ENCODE peak calls at places on chromosome 20, in six cellular contexts. Y, Z, I, U, C and W are unnamed samples.

GRCh38 chr20:17878912-17879602 is 89.5 kb downstream of the SNX5 start:
- DNase-seq in I (no peak), Z (no peak), U (no peak), Y (no peak), C (no peak), W (no peak)

GRCh38 chr20:46568570-46569129 is 18.2 kb upstream of the OCSTAMP start:
- DNase-seq in Z (no peak), I (no peak), C (no peak), Y (no peak), U (peak; percentile 28), W (peak; percentile 72)

GRCh38 chr20:298755-299391 is 1.5 kb downstream of the ZCCHC3 start:
- DNase-seq in Y (no peak), Z (no peak), C (no peak), U (peak; percentile 20), I (no peak), W (no peak)

GRCh38 chr20:17228624-17229061 is 1.8 kb downstream of the PCSK2 start:
- DNase-seq in C (peak; percentile 76), I (peak; percentile 60), Z (peak; percentile 61), U (no peak), Y (no peak), W (no peak)

GRCh38 chr20:38692436-38693411 is 31.6 kb upstream of the SLC32A1 start:
- DNase-seq in U (peak; percentile 70), Y (peak; percentile 94), Z (peak; percentile 79), C (peak; percentile 90), I (peak; percentile 89), W (peak; percentile 64)

GRCh38 chr20:24576447-24576846 is 107.0 kb downstream of the SYNDIG1 start:
- DNase-seq in I (no peak), Z (no peak), U (no peak), C (no peak), Y (no peak), W (no peak)

GRCh38 chr20:32018269-32019155 is 8.3 kb downstream of the CCM2L start:
- DNase-seq in C (peak; percentile 99), Y (peak; percentile 71), I (peak; percentile 93), U (no peak), Z (peak; percentile 96), W (no peak)

GRCh38 chr20:24470031-24470781 is 777 bp downstream of the SYNDIG1 start:
- DNase-seq in Y (peak; percentile 42), U (no peak), Z (peak; percentile 54), C (peak; percentile 82), I (peak; percentile 71), W (no peak)

GRCh38 chr20:38791940-38792339 is 13.6 kb upstream of the PPP1R16B start:
- DNase-seq in C (no peak), I (no peak), Z (no peak), U (no peak), Y (no peak), W (no peak)

GRCh38 chr20:59690976-59691375 is 86.6 kb downstream of the PHACTR3 start:
- DNase-seq in Y (no peak), C (no peak), Z (no peak), U (no peak), I (no peak), W (no peak)

GRCh38 chr20:63893999-63894357 is 948 bp upstream of the DNAJC5 start:
- DNase-seq in Y (no peak), Z (no peak), U (peak; percentile 36), C (no peak), I (no peak), W (no peak)

GRCh38 chr20:41169791-41170351 is 32.5 kb downstream of the PLCG1 start:
- DNase-seq in I (no peak), U (peak; percentile 22), C (no peak), Z (no peak), Y (no peak), W (peak; percentile 78)

DNA sequence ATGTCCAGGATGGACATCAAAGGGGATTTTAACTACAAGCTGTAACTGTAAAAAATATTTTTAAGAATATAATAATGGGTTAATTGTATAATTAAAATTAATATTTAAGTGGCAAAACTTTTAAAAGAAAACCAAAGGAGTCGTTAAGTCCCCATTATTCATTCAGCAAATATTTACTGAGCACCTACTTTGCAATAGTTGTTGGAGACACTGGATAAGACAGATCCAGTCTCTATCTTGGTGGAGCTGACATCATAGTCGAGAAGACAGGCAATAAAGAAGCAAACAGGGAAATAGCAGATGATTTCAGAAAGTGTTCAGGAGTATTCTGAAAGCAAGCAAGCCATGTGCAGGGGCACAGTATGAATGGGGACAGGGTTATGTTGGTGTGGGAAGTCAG is 137.0 kb downstream of the CEBPB start:
- DNase-seq in C (no peak), I (no peak), Y (no peak), Z (no peak), U (no peak), W (no peak)
- H3K23ac ChIP-seq in C (no peak overlapping the region), I (no peak overlapping the region), Y (no peak overlapping the region), Z (no peak overlapping the region), U (no peak overlapping the region), W (peak overlapping the region; percentile 49)

DNA sequence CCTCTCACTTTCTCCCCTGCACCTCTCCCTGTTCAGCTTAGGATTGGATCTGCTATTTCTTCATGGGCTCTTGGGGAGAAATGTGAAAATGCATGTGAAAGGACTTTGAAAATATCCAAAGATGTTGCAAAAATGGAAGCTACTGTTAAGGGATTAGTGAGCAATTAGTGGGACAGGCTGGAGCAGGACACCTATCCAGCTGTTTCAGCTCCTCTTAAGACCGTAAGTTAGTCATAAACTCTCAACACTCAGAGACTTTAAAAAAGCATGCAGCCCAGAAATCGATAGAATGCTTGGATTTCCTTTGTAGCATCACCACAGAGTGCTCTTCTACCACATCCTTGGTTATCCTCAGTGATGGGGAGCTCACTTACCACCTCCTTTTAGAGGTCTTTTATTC is 88.7 kb downstream of the SLC24A3 start:
- DNase-seq in Z (no peak), C (no peak), U (no peak), I (no peak), Y (no peak), W (no peak)
- H3K23ac ChIP-seq in Z (no peak overlapping the region), C (no peak overlapping the region), U (no peak overlapping the region), I (no peak overlapping the region), Y (no peak overlapping the region), W (no peak overlapping the region)

GRCh38 chr20:56348306-56348695 is 10.5 kb upstream of the FAM210B start:
- DNase-seq in U (no peak), I (peak; percentile 64), Y (no peak), C (no peak), Z (no peak), W (no peak)

GRCh38 chr20:56348746-56349145 is 10.0 kb upstream of the FAM210B start:
- DNase-seq in Z (no peak), I (peak; percentile 16), C (no peak), Y (no peak), U (no peak), W (no peak)

GRCh38 chr20:56352656-56353055 is 6.1 kb upstream of the FAM210B start:
- DNase-seq in Z (no peak), C (no peak), I (no peak), U (no peak), Y (no peak), W (peak; percentile 27)

GRCh38 chr20:56353356-56353755 is 5.4 kb upstream of the FAM210B start:
- DNase-seq in U (no peak), Y (no peak), I (no peak), Z (no peak), C (no peak), W (no peak)

DNA sequence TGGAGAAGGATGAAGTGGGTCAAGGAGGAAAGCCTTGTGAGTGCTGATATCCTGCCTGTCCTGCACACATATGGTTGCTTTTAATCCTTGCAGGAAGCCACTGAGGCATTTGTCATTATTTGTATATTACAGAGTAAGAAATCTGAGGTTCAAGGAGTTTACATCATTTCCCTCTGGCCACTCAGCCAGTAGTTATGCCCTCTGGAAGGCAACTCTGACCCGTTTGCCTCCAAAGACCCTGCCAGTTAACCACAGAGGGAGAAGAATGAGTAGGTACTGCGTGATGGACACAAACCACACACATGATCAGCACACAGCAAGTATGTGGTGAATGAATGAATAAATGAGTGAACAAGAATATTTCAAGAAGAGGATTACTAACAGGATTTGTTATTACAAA is 7.9 kb upstream of the FAM210B start:
- DNase-seq in I (no peak), C (no peak), U (no peak), Y (no peak), Z (no peak), W (peak; percentile 73)
- H3K23ac ChIP-seq in I (no peak overlapping the region), C (no peak overlapping the region), U (no peak overlapping the region), Y (no peak overlapping the region), Z (no peak overlapping the region), W (no peak overlapping the region)

GRCh38 chr20:57197352-57198198 is 68.9 kb downstream of the BMP7 start:
- DNase-seq in Y (no peak), Z (no peak), U (no peak), I (no peak), C (no peak), W (no peak)
- H3K23ac ChIP-seq in Y (no peak overlapping the region), Z (no peak overlapping the region), U (no peak overlapping the region), I (no peak overlapping the region), C (no peak overlapping the region), W (no peak overlapping the region)

GRCh38 chr20:33490023-33490933 is at the start of gene CBFA2T2:
- DNase-seq in Z (no peak), Y (no peak), I (no peak), C (peak; percentile 76), U (peak; percentile 77), W (peak; percentile 55)
- H3K23ac ChIP-seq in Z (no peak within 1 kb of the TSS), Y (peak within 1 kb of the TSS; percentile 92), I (no peak within 1 kb of the TSS), C (no peak within 1 kb of the TSS), U (no peak within 1 kb of the TSS), W (peak within 1 kb of the TSS; percentile 94)

GRCh38 chr20:57248132-57248797 is 18.2 kb downstream of the BMP7 start:
- DNase-seq in Z (no peak), C (no peak), Y (no peak), U (no peak), I (no peak), W (no peak)
- H3K23ac ChIP-seq in Z (no peak overlapping the region), C (no peak overlapping the region), Y (no peak overlapping the region), U (no peak overlapping the region), I (no peak overlapping the region), W (no peak overlapping the region)

DNA sequence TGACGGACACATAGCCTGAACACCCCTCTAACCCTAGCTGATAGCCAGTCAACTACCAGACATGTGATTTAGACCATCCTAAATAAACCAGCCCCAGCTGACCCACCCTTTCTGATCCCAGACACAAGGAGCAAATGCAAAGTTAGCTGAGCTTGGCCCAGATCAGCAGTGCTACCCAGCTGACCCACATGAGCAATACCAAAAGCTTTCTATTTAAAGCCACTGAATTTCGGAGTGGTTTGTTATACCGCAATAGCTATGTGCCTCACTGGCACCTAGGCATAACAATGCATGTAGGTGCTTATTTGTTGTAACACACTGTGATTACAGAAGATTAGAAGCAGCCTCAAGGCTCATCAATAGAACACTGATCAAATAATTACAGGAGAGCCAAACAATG is 93.7 kb upstream of the SIRPA start:
- DNase-seq in Y (no peak), Z (no peak), C (no peak), I (no peak), U (no peak), W (no peak)
- H3K23ac ChIP-seq in Y (no peak overlapping the region), Z (no peak overlapping the region), C (no peak overlapping the region), I (no peak overlapping the region), U (no peak overlapping the region), W (no peak overlapping the region)

DNA sequence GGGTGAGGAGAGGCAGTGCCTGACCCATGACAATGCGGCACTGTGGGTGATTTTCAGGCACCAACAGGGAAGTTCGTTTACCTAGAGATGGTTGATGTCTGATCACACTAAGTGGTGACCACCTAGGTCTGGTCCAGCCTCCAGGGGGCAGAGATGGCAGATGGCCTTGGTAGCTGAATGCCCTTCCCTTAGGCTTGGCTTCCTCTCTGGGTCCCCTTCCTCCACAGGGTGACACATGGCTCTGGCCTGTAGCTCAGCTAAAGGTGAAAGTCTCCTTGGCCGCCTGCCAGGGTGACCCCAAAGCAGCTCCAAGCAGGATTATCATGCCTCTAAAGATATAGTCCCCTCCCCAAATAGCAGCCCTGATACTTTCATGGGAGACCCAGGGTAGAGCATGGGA is 6.4 kb downstream of the GDAP1L1 start:
- DNase-seq in U (no peak), I (no peak), Y (no peak), Z (peak; percentile 41), C (no peak), W (no peak)
- H3K23ac ChIP-seq in U (no peak overlapping the region), I (no peak overlapping the region), Y (no peak overlapping the region), Z (no peak overlapping the region), C (no peak overlapping the region), W (no peak overlapping the region)

GRCh38 chr20:7608246-7608645 is 332.0 kb downstream of the HAO1 start:
- DNase-seq in U (peak; percentile 14), I (peak; percentile 19), Z (no peak), C (no peak), Y (peak; percentile 15), W (no peak)
- H3K23ac ChIP-seq in U (no peak overlapping the region), I (no peak overlapping the region), Z (no peak overlapping the region), C (no peak overlapping the region), Y (no peak overlapping the region), W (no peak overlapping the region)